ENCODE peak calls at places on chromosomes 1 and 21, in eight cellular contexts. M is CD8-positive, alpha-beta memory T cell; Z is epithelial cell of esophagus; S is pancreas; U is body of pancreas; P is CD4-positive, alpha-beta memory T cell; F is stomach; Y is IMR-90. K is an unnamed sample.

GRCh38 chr21:42228709-42229220 is 9.8 kb downstream of the ABCG1 start:
- DNase-seq in M (no peak), Z (no peak), S (peak), U (no peak), P (peak), F (no peak), Y (no peak), K (no peak)

GRCh38 chr1:183139281-183139942 is 46.7 kb upstream of the LAMC2 start:
- DNase-seq in M (no peak), Z (peak), S (no peak), U (no peak), P (no peak), F (no peak), Y (peak), K (no peak)

GRCh38 chr1:109181085-109181806 is 32.5 kb upstream of the SARS1 start:
- DNase-seq in M (no peak), Z (no peak), S (no peak), U (peak), P (no peak), F (no peak), Y (peak), K (peak)

GRCh38 chr1:232183266-232183800 is 446.6 kb downstream of the SIPA1L2 start:
- DNase-seq in M (no peak), Z (no peak), S (no peak), U (no peak), P (no peak), F (no peak), Y (no peak), K (no peak)

GRCh38 chr21:46022551-46023107 is 41.1 kb downstream of the COL6A1 start:
- DNase-seq in M (no peak), Z (no peak), S (no peak), U (no peak), P (no peak), F (no peak), Y (no peak), K (no peak)

GRCh38 chr1:212415107-212415841 is 588 bp upstream of the PACC1 start:
- DNase-seq in M (no peak), Z (no peak), S (no peak), U (no peak), P (no peak), F (no peak), Y (no peak), K (no peak)

GRCh38 chr21:46109251-46110221 is 11.6 kb downstream of the COL6A2 start:
- DNase-seq in M (no peak), Z (no peak), S (peak), U (peak), P (no peak), F (peak), Y (no peak), K (no peak)

GRCh38 chr1:176847052-176847451 is 317.5 kb downstream of the ASTN1 start:
- DNase-seq in M (no peak), Z (peak), S (no peak), U (no peak), P (no peak), F (no peak), Y (no peak), K (no peak)

GRCh38 chr1:163974120-163974519 is 584.9 kb upstream of the PBX1 start:
- DNase-seq in M (no peak), Z (no peak), S (no peak), U (no peak), P (no peak), F (no peak), Y (no peak), K (no peak)

GRCh38 chr1:54290443-54291184 is 90.6 kb downstream of the MRPL37 start:
- DNase-seq in M (no peak), Z (no peak), S (no peak), U (no peak), P (no peak), F (peak), Y (peak), K (peak)

GRCh38 chr1:241834733-241835377 is 13.1 kb upstream of the EXO1 start:
- DNase-seq in M (no peak), Z (peak), S (no peak), U (no peak), P (no peak), F (no peak), Y (peak), K (no peak)

GRCh38 chr1:27773732-27774445 is 870 bp downstream of the STX12 start:
- DNase-seq in M (peak), Z (peak), S (no peak), U (no peak), P (no peak), F (no peak), Y (peak), K (peak)

GRCh38 chr1:27772932-27773731 is at the start of gene STX12:
- DNase-seq in M (peak), Z (peak), S (peak), U (peak), P (peak), F (peak), Y (peak), K (peak)

GRCh38 chr1:27772581-27772931 is 463 bp upstream of the STX12 start:
- DNase-seq in M (no peak), Z (no peak), S (no peak), U (no peak), P (no peak), F (no peak), Y (no peak), K (no peak)

GRCh38 chr1:27772071-27772470 is 948 bp upstream of the STX12 start:
- DNase-seq in M (no peak), Z (no peak), S (no peak), U (no peak), P (no peak), F (no peak), Y (no peak), K (no peak)

GRCh38 chr1:27774654-27775053 is 1.6 kb downstream of the STX12 start:
- DNase-seq in M (no peak), Z (no peak), S (no peak), U (no peak), P (no peak), F (no peak), Y (no peak), K (no peak)
- H3K4me3 ChIP-seq in M (no peak), Z (peak), S (no peak), U (no peak), P (no peak), F (peak), Y (no peak), K (peak)

DNA sequence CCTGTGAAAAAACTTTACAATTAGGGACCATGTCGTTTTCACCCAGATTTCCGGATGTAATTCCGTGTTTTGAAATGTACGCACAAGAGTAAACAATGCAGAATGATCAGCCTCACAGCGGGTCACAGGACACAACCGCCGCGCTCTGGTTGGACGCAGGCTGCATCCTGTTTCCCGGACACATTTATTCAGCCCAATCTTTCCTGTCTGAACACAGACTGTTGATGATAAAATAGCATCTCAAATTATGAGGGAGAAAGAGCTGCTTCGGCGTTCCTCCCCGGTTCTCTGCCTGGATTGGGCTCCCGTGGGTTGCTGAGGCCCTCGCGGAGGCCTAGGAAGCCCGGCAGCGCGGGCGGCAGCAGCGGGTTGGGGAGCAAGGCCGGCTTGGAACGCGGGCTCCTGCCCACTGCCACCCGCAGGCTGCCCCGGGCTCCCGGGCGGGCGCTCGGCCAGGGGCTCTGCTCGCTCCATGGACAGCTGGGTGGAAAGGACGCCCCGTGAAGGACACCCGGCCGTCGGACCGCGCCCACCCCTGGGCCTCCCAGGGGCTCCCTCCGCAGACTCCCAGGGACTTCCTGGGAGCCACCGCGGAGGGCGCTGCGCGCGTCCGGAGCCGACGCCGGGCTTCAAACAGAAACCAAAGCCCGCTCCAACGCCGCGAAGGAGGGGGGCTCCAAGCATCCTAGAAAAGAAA is 122.4 kb downstream of the ESRRG start:
- DNase-seq in M (no peak), Z (peak), S (peak), U (peak), P (no peak), F (peak), Y (peak), K (peak)
- H3K4me3 ChIP-seq in M (no peak), Z (peak), S (peak), U (peak), P (no peak), F (peak), Y (peak), K (peak)

GRCh38 chr1:116337398-116337797 is 35.6 kb upstream of the ATP1A1 start:
- DNase-seq in M (no peak), Z (no peak), S (no peak), U (no peak), P (no peak), F (no peak), Y (no peak), K (peak)
- H3K4me3 ChIP-seq in M (no peak), Z (no peak), S (no peak), U (no peak), P (no peak), F (no peak), Y (no peak), K (no peak)

GRCh38 chr1:226203693-226204092 is 17.2 kb upstream of the ACBD3 start:
- DNase-seq in M (no peak), Z (no peak), S (no peak), U (no peak), P (no peak), F (no peak), Y (no peak), K (no peak)
- H3K4me3 ChIP-seq in M (no peak), Z (no peak), S (no peak), U (no peak), P (no peak), F (no peak), Y (no peak), K (no peak)

K was measured in small intestine.